ENCODE peak calls at places on chromosomes 11 and 22, in six cellular contexts. One of them, this sample, is unnamed.
A peak's percentile ranks its signal among the peaks of the same experiment; 100 is the strongest.

GRCh38 chr11:65709661-65710060 is 2.4 kb upstream of the KAT5 start:
- DNase-seq in PC-9: no peak
- DNase-seq in IMR-90: no peak
- DNase-seq in CD4-positive, alpha-beta memory T cell: no peak
- DNase-seq in suprapubic skin: no peak
- DNase-seq in esophagus squamous epithelium: no peak
- DNase-seq in this sample: no peak

GRCh38 chr11:86610559-86611341 is 61.7 kb downstream of the ME3 start:
- DNase-seq in suprapubic skin: no peak
- DNase-seq in esophagus squamous epithelium: no peak
- DNase-seq in IMR-90: no peak
- DNase-seq in PC-9: no peak
- DNase-seq in CD4-positive, alpha-beta memory T cell: no peak
- DNase-seq in this sample: no peak

GRCh38 chr22:41966607-41967240 is 2.5 kb upstream of the SEPTIN3 start:
- DNase-seq in esophagus squamous epithelium: no peak
- DNase-seq in CD4-positive, alpha-beta memory T cell: peak; percentile 58
- DNase-seq in IMR-90: peak; percentile 88
- DNase-seq in PC-9: peak; percentile 59
- DNase-seq in suprapubic skin: no peak
- DNase-seq in this sample: peak; percentile 84

GRCh38 chr11:122923302-122923701 is 40.7 kb downstream of the JHY start:
- DNase-seq in esophagus squamous epithelium: no peak
- DNase-seq in CD4-positive, alpha-beta memory T cell: no peak
- DNase-seq in IMR-90: no peak
- DNase-seq in suprapubic skin: no peak
- DNase-seq in PC-9: no peak
- DNase-seq in this sample: no peak

GRCh38 chr11:12148882-12149281 is 38.5 kb downstream of the MICAL2 start:
- DNase-seq in PC-9: no peak
- DNase-seq in IMR-90: no peak
- DNase-seq in CD4-positive, alpha-beta memory T cell: no peak
- DNase-seq in esophagus squamous epithelium: no peak
- DNase-seq in suprapubic skin: no peak
- DNase-seq in this sample: no peak

GRCh38 chr11:130388607-130389205 is 39.7 kb downstream of the ADAMTS8 start:
- DNase-seq in CD4-positive, alpha-beta memory T cell: peak; percentile 7
- DNase-seq in suprapubic skin: no peak
- DNase-seq in IMR-90: peak; percentile 27
- DNase-seq in PC-9: no peak
- DNase-seq in esophagus squamous epithelium: no peak
- DNase-seq in this sample: no peak

GRCh38 chr22:42990131-42990838 is 24.7 kb downstream of the PACSIN2 start:
- DNase-seq in esophagus squamous epithelium: no peak
- DNase-seq in PC-9: peak; percentile 62
- DNase-seq in suprapubic skin: no peak
- DNase-seq in IMR-90: peak; percentile 89
- DNase-seq in CD4-positive, alpha-beta memory T cell: no peak
- DNase-seq in this sample: peak; percentile 84

GRCh38 chr11:113023228-113023627 is 62.0 kb downstream of the NCAM1 start:
- DNase-seq in esophagus squamous epithelium: no peak
- DNase-seq in CD4-positive, alpha-beta memory T cell: no peak
- DNase-seq in PC-9: no peak
- DNase-seq in suprapubic skin: no peak
- DNase-seq in IMR-90: no peak
- DNase-seq in this sample: no peak

GRCh38 chr11:61294717-61295595 is at the start of gene VWCE:
- DNase-seq in suprapubic skin: no peak
- DNase-seq in PC-9: peak; percentile 69
- DNase-seq in IMR-90: peak; percentile 41
- DNase-seq in CD4-positive, alpha-beta memory T cell: peak; percentile 44
- DNase-seq in esophagus squamous epithelium: no peak
- DNase-seq in this sample: peak; percentile 50

GRCh38 chr22:26801449-26801848 is 144.1 kb downstream of the MIAT start:
- DNase-seq in IMR-90: no peak
- DNase-seq in esophagus squamous epithelium: no peak
- DNase-seq in suprapubic skin: no peak
- DNase-seq in PC-9: no peak
- DNase-seq in CD4-positive, alpha-beta memory T cell: no peak
- DNase-seq in this sample: no peak

GRCh38 chr11:23956586-23956985 is 540.3 kb upstream of the LUZP2 start:
- DNase-seq in PC-9: no peak
- DNase-seq in IMR-90: peak; percentile 56
- DNase-seq in esophagus squamous epithelium: no peak
- DNase-seq in CD4-positive, alpha-beta memory T cell: no peak
- DNase-seq in suprapubic skin: no peak
- DNase-seq in this sample: no peak

GRCh38 chr11:17489729-17490128 is 13.1 kb upstream of the ABCC8 start:
- DNase-seq in suprapubic skin: no peak
- DNase-seq in PC-9: no peak
- DNase-seq in IMR-90: no peak
- DNase-seq in esophagus squamous epithelium: no peak
- DNase-seq in CD4-positive, alpha-beta memory T cell: no peak
- DNase-seq in this sample: no peak

GRCh38 chr11:129119036-129119435 is 73.1 kb downstream of the ARHGAP32 start:
- DNase-seq in CD4-positive, alpha-beta memory T cell: no peak
- DNase-seq in IMR-90: no peak
- DNase-seq in suprapubic skin: no peak
- DNase-seq in PC-9: no peak
- DNase-seq in esophagus squamous epithelium: no peak
- DNase-seq in this sample: no peak

GRCh38 chr11:129117595-129118350 is 74.4 kb downstream of the ARHGAP32 start:
- DNase-seq in PC-9: peak; percentile 40
- DNase-seq in CD4-positive, alpha-beta memory T cell: peak; percentile 55
- DNase-seq in esophagus squamous epithelium: no peak
- DNase-seq in IMR-90: peak; percentile 82
- DNase-seq in suprapubic skin: no peak
- DNase-seq in this sample: peak; percentile 5

DNA sequence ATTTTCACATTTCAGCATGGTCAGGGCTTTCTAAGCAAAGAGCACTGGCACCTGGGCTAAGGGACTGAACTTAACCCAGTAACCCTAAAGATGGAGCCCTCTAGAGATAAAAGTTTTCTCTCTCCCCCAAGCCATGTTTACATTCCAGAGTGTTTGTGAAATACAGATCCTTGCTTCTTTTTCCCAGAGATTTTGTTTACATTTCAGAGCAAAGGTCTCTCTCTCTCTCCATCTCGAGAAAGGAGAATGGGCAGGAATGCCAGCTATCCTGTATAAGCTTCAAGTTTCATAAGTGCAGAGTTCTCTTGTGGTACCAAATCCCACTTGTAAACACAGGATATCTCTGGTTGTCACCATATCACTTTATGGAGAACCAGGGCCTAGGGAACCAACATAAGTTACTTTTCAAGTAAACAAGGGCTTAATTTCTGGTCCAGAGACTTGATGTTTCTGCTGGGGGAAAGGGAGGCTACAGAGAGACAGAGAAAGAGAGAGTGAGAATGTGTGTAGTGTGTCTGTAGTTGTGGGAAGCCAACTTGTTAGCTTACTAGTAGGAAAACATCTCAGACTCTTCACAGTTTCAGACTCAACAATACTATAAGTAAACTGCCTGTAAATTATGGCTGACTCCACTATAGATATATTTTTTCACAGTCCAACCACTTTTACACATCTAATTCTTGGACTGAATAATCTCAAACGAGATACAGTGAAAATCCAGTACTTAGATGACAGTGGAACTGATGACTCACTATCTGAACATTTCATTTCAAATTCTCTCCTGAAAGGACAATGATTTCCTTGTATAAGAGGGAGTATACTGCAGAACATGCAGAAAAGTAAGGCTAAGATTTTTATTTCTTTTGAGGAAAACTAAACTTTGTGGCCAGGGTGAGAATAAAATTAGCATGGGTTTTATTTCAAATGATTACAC is 76.2 kb downstream of the ARHGAP32 start:
- DNase-seq in esophagus squamous epithelium: no peak
- DNase-seq in suprapubic skin: no peak
- DNase-seq in IMR-90: peak; percentile 78
- DNase-seq in PC-9: peak; percentile 1
- DNase-seq in CD4-positive, alpha-beta memory T cell: no peak
- DNase-seq in this sample: peak; percentile 7
- H3K27me3 ChIP-seq in esophagus squamous epithelium: no peaks in the 10 kb centered on the region
- H3K27me3 ChIP-seq in suprapubic skin: no peaks in the 10 kb centered on the region
- H3K27me3 ChIP-seq in IMR-90: no peaks in the 10 kb centered on the region
- H3K27me3 ChIP-seq in PC-9: no peaks in the 10 kb centered on the region
- H3K27me3 ChIP-seq in CD4-positive, alpha-beta memory T cell: no peaks in the 10 kb centered on the region
- H3K27me3 ChIP-seq in this sample: no peaks in the 10 kb centered on the region

GRCh38 chr11:96101146-96101545 is 177.2 kb upstream of the MTMR2 start:
- DNase-seq in CD4-positive, alpha-beta memory T cell: no peak
- DNase-seq in suprapubic skin: no peak
- DNase-seq in esophagus squamous epithelium: no peak
- DNase-seq in IMR-90: no peak
- DNase-seq in PC-9: no peak
- DNase-seq in this sample: no peak
- H3K4me1 ChIP-seq in CD4-positive, alpha-beta memory T cell: peaks cover 28% of the 10 kb centered on the region
- H3K4me1 ChIP-seq in suprapubic skin: peaks cover 55% of the 10 kb centered on the region
- H3K4me1 ChIP-seq in esophagus squamous epithelium: peaks cover 25% of the 10 kb centered on the region
- H3K4me1 ChIP-seq in IMR-90: peaks cover 28% of the 10 kb centered on the region
- H3K4me1 ChIP-seq in PC-9: peaks cover 73% of the 10 kb centered on the region
- H3K4me1 ChIP-seq in this sample: peaks cover 44% of the 10 kb centered on the region

GRCh38 chr11:117877120-117877784 is 794 bp upstream of the FXYD6 start:
- DNase-seq in suprapubic skin: no peak
- DNase-seq in PC-9: no peak
- DNase-seq in IMR-90: no peak
- DNase-seq in esophagus squamous epithelium: no peak
- DNase-seq in CD4-positive, alpha-beta memory T cell: no peak
- DNase-seq in this sample: no peak
- H3K27me3 ChIP-seq in suprapubic skin: peaks cover 59% of the 10 kb centered on the region
- H3K27me3 ChIP-seq in PC-9: peaks cover 98% of the 10 kb centered on the region
- H3K27me3 ChIP-seq in IMR-90: peaks cover 58% of the 10 kb centered on the region
- H3K27me3 ChIP-seq in esophagus squamous epithelium: peaks cover 9% of the 10 kb centered on the region
- H3K27me3 ChIP-seq in CD4-positive, alpha-beta memory T cell: peaks cover 25% of the 10 kb centered on the region
- H3K27me3 ChIP-seq in this sample: peaks cover 99% of the 10 kb centered on the region

DNA sequence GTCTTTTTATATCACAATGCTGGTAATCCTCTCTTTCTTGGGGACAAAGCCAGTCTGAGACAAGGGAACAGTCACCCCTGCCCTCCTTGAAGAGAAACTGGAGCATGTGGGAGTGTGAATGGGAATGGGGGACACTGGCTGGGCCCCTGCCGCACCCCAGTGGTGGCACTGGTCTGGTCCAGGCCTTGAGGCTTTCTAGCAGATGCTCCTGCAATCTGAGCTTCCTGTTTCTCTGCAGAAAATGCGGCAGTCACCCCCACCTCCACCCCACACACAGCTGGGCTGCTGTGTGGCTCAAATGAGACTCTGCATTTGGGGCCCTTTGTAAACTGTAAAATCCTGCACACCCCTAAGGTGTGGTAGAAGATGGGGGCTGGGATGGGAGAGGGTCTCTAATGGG is 6.6 kb upstream of the MARK2 start:
- DNase-seq in IMR-90: no peak
- DNase-seq in esophagus squamous epithelium: no peak
- DNase-seq in CD4-positive, alpha-beta memory T cell: no peak
- DNase-seq in suprapubic skin: no peak
- DNase-seq in PC-9: no peak
- DNase-seq in this sample: no peak
- H3K4me1 ChIP-seq in IMR-90: no peaks in the 10 kb centered on the region
- H3K4me1 ChIP-seq in esophagus squamous epithelium: peaks cover under 1% of the 10 kb centered on the region
- H3K4me1 ChIP-seq in CD4-positive, alpha-beta memory T cell: peaks cover 2% of the 10 kb centered on the region
- H3K4me1 ChIP-seq in suprapubic skin: peaks cover 1% of the 10 kb centered on the region
- H3K4me1 ChIP-seq in PC-9: peaks cover 5% of the 10 kb centered on the region
- H3K4me1 ChIP-seq in this sample: peaks cover under 1% of the 10 kb centered on the region

GRCh38 chr11:15057352-15057751 is 16.0 kb upstream of the CALCB start:
- DNase-seq in PC-9: no peak
- DNase-seq in CD4-positive, alpha-beta memory T cell: no peak
- DNase-seq in esophagus squamous epithelium: no peak
- DNase-seq in suprapubic skin: no peak
- DNase-seq in IMR-90: no peak
- DNase-seq in this sample: no peak
- H3K27me3 ChIP-seq in PC-9: no peaks in the 10 kb centered on the region
- H3K27me3 ChIP-seq in CD4-positive, alpha-beta memory T cell: no peaks in the 10 kb centered on the region
- H3K27me3 ChIP-seq in esophagus squamous epithelium: no peaks in the 10 kb centered on the region
- H3K27me3 ChIP-seq in suprapubic skin: no peaks in the 10 kb centered on the region
- H3K27me3 ChIP-seq in IMR-90: no peaks in the 10 kb centered on the region
- H3K27me3 ChIP-seq in this sample: peaks cover 2% of the 10 kb centered on the region

GRCh38 chr22:38699143-38699542 is 1.6 kb downstream of the JOSD1 start:
- DNase-seq in esophagus squamous epithelium: no peak
- DNase-seq in CD4-positive, alpha-beta memory T cell: no peak
- DNase-seq in IMR-90: no peak
- DNase-seq in suprapubic skin: no peak
- DNase-seq in PC-9: no peak
- DNase-seq in this sample: no peak

GRCh38 chr22:38698407-38699094 is 2.2 kb downstream of the JOSD1 start:
- DNase-seq in CD4-positive, alpha-beta memory T cell: no peak
- DNase-seq in IMR-90: no peak
- DNase-seq in PC-9: no peak
- DNase-seq in esophagus squamous epithelium: no peak
- DNase-seq in suprapubic skin: no peak
- DNase-seq in this sample: no peak

GRCh38 chr22:38700789-38701628 is at the start of gene JOSD1:
- DNase-seq in esophagus squamous epithelium: peak; percentile 58
- DNase-seq in suprapubic skin: peak; percentile 97
- DNase-seq in PC-9: peak; percentile 98
- DNase-seq in IMR-90: peak; percentile 95
- DNase-seq in CD4-positive, alpha-beta memory T cell: peak; percentile 98
- DNase-seq in this sample: peak; percentile 82

GRCh38 chr22:38700271-38700788 is 413 bp downstream of the JOSD1 start:
- DNase-seq in CD4-positive, alpha-beta memory T cell: no peak
- DNase-seq in esophagus squamous epithelium: no peak
- DNase-seq in suprapubic skin: peak; percentile 90
- DNase-seq in PC-9: peak; percentile 85
- DNase-seq in IMR-90: no peak
- DNase-seq in this sample: no peak

DNA sequence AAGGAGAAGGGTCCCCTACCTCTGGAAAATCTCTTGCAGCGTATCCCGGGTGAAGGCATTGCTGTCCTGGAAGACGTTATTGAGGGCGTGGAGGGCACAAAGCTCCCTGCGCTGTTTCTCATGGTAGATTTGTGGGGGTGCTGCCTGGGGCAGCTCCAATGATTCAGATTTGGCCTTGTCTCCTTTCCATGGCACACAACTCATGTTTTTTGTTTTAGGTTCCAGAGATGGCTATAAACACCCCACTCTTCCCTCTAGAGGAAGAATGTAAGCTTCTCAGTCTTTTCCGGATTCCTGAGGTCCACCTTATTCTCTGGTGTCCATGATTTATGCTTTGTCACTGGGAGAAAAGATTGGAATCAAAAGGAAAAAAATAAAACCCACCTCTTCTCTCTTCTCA is 959 bp downstream of the JOSD1 start:
- DNase-seq in CD4-positive, alpha-beta memory T cell: no peak
- DNase-seq in suprapubic skin: no peak
- DNase-seq in IMR-90: peak; percentile 62
- DNase-seq in PC-9: no peak
- DNase-seq in esophagus squamous epithelium: no peak
- DNase-seq in this sample: peak; percentile 41
- H3K4me1 ChIP-seq in CD4-positive, alpha-beta memory T cell: peaks cover 56% of the 10 kb centered on the region
- H3K4me1 ChIP-seq in suprapubic skin: peaks cover 64% of the 10 kb centered on the region
- H3K4me1 ChIP-seq in IMR-90: peaks cover 12% of the 10 kb centered on the region
- H3K4me1 ChIP-seq in PC-9: peaks cover 52% of the 10 kb centered on the region
- H3K4me1 ChIP-seq in esophagus squamous epithelium: peaks cover 54% of the 10 kb centered on the region
- H3K4me1 ChIP-seq in this sample: peaks cover 16% of the 10 kb centered on the region

GRCh38 chr11:2142300-2142759 is 3.1 kb upstream of the IGF2 start:
- DNase-seq in PC-9: no peak
- DNase-seq in CD4-positive, alpha-beta memory T cell: no peak
- DNase-seq in IMR-90: peak; percentile 30
- DNase-seq in suprapubic skin: no peak
- DNase-seq in esophagus squamous epithelium: no peak
- DNase-seq in this sample: no peak
- H3K27me3 ChIP-seq in PC-9: peaks cover 20% of the 10 kb centered on the region
- H3K27me3 ChIP-seq in CD4-positive, alpha-beta memory T cell: peaks cover 25% of the 10 kb centered on the region
- H3K27me3 ChIP-seq in IMR-90: peaks cover 93% of the 10 kb centered on the region
- H3K27me3 ChIP-seq in suprapubic skin: peaks cover 100% of the 10 kb centered on the region
- H3K27me3 ChIP-seq in esophagus squamous epithelium: peaks cover 56% of the 10 kb centered on the region
- H3K27me3 ChIP-seq in this sample: peaks cover 95% of the 10 kb centered on the region

This sample was measured in foreskin keratinocyte.